ENCODE peak calls at places on chromosome 19, in five cellular contexts. P is PC-3, M is GM23338, Y is hepatocyte, Q is SK-N-SH. G is an unnamed sample.

GRCh38 chr19:4962085-4962619 is 6.8 kb upstream of the KDM4B start:
- DNase-seq in P (no peak), M (no peak), Y (no peak), Q (no peak), G (no peak)

GRCh38 chr19:2550431-2551171 is 74.7 kb downstream of the GADD45B start:
- DNase-seq in P (no peak), M (peak; percentile 43), Y (no peak), Q (peak; percentile 54), G (no peak)

GRCh38 chr19:5354403-5354802 is 13.8 kb upstream of the PTPRS start:
- DNase-seq in P (peak; percentile 29), M (peak; percentile 71), Y (no peak), Q (peak; percentile 58), G (no peak)

GRCh38 chr19:22422220-22422619 is at the start of gene ZNF98:
- DNase-seq in P (no peak), M (no peak), Y (no peak), Q (no peak), G (no peak)

GRCh38 chr19:56837492-56837891 is 3.0 kb downstream of the PEG3 start:
- DNase-seq in P (peak; percentile 65), M (no peak), Y (no peak), Q (peak; percentile 68), G (no peak)

GRCh38 chr19:46471116-46471733 is at the start of gene PNMA8A:
- DNase-seq in P (no peak), M (peak; percentile 96), Y (peak; percentile 84), Q (peak; percentile 97), G (no peak)

GRCh38 chr19:55384576-55385235 is 614 bp upstream of the TMEM238 start:
- DNase-seq in P (no peak), M (peak; percentile 40), Y (no peak), Q (peak; percentile 30), G (peak; percentile 63)

GRCh38 chr19:32570081-32570785 is 10.8 kb upstream of the PDCD5 start:
- DNase-seq in P (peak; percentile 68), M (peak; percentile 85), Y (peak; percentile 76), Q (peak; percentile 75), G (peak; percentile 42)

GRCh38 chr19:11611730-11612129 is 14.4 kb downstream of the ZNF627 start:
- DNase-seq in P (no peak), M (no peak), Y (no peak), Q (no peak), G (no peak)

GRCh38 chr19:11612816-11613511 is 15.7 kb downstream of the ZNF627 start:
- DNase-seq in P (no peak), M (peak; percentile 75), Y (no peak), Q (no peak), G (peak; percentile 20)

DNA sequence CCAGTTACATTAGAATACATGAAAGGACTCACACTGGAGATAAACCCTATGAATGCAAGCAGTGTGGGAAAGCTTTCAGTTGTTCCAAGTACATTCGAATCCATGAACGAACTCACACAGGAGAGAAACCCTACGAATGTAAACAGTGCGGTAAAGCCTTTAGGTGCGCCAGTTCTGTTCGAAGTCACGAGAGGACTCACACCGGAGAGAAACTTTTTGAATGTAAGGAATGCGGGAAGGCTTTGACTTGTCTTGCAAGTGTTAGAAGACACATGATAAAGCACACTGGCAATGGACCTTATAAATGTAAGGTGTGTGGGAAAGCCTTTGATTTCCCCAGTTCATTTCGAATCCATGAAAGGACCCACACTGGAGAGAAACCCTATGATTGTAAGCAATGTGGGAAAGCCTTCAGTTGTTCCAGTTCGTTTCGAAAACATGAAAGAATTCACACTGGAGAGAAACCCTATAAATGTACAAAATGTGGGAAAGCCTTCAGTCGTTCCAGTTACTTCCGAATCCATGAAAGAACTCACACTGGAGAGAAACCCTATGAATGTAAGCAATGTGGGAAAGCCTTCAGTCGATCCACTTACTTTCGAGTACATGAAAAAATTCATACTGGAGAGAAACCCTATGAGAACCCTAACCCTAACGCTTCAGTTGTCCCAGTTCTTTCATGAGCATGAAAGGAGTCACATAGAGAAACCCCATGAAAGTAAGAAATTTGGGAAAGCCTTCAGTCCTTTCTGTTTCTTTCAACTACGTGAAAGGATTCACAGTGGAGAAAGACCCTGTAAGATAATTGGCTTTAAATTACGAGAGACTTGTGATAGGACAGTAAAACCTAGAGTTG is 20.2 kb downstream of the ZNF627 start:
- DNase-seq in P (no peak), M (no peak), Y (no peak), Q (no peak), G (no peak)
- TF ChIP-seq EZH2phosphoT487 in P (no peak), M (no peak), Y (no peak), Q (no peak), G (no peak)

GRCh38 chr19:17526922-17527321 is 15.5 kb downstream of the PGLS start:
- DNase-seq in P (no peak), M (no peak), Y (no peak), Q (no peak), G (peak; percentile 91)
- TF ChIP-seq EZH2phosphoT487 in P (no peak), M (no peak), Y (no peak), Q (no peak), G (no peak)

GRCh38 chr19:49866933-49867782 is at the start of gene PNKP:
- DNase-seq in P (peak; percentile 91), M (peak; percentile 95), Y (peak; percentile 95), Q (peak; percentile 92), G (peak; percentile 90)
- TF ChIP-seq EZH2phosphoT487 in P (no peak), M (no peak), Y (no peak), Q (no peak), G (no peak)

GRCh38 chr19:12842511-12842910 is 4.2 kb downstream of the MAST1 start:
- DNase-seq in P (no peak), M (no peak), Y (no peak), Q (no peak), G (no peak)

GRCh38 chr19:12838893-12839656 is 760 bp downstream of the MAST1 start:
- DNase-seq in P (peak; percentile 47), M (no peak), Y (no peak), Q (peak; percentile 55), G (peak; percentile 67)

GRCh38 chr19:12843328-12843727 is 5.0 kb downstream of the MAST1 start:
- DNase-seq in P (no peak), M (no peak), Y (no peak), Q (no peak), G (no peak)

GRCh38 chr19:12840091-12841079 is 2.1 kb downstream of the MAST1 start:
- DNase-seq in P (peak; percentile 93), M (peak; percentile 98), Y (peak; percentile 79), Q (peak; percentile 90), G (peak; percentile 90)

DNA sequence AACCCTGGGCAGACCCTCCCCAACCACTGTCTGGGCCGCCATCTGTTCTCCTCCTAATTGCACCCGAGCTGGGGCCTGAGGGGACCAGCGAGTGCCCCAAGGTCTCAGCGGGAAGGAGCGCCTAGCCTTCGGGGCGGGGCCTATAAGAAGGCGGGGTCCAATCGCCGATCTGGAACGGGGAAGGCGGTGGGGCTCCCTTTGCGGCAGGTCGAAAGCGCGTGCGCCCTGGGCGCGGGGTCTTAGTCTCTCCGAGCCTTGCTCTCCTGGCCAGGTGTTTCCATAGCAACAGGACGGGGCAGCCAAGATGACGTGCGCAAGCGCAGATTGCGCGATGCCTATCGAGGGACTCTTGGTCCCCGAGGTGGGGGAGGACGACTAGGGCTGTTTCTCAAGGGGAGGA is 2.8 kb downstream of the MAST1 start:
- DNase-seq in P (no peak), M (peak; percentile 100), Y (peak; percentile 77), Q (peak; percentile 63), G (no peak)
- TF ChIP-seq EZH2phosphoT487 in P (no peak), M (no peak), Y (no peak), Q (no peak), G (no peak)

G was measured in OCI-LY7.